ENCODE peak calls at places on chromosomes 3 and 15, in nine cellular contexts. One of them, this sample, is unnamed.

GRCh38 chr15:29040367-29040745 is 154.6 kb downstream of the APBA2 start:
- DNase-seq in erythroblast: no peak
- DNase-seq in sigmoid colon: no peak
- DNase-seq in body of pancreas: no peak
- DNase-seq in HCT116: no peak
- DNase-seq in lower leg skin: no peak
- DNase-seq in NB4: no peak
- DNase-seq in GM12891: no peak
- DNase-seq in right lobe of liver: no peak
- DNase-seq in this sample: no peak

GRCh38 chr3:57961177-57961827 is 46.9 kb upstream of the FLNB start:
- DNase-seq in erythroblast: no peak
- DNase-seq in HCT116: no peak
- DNase-seq in sigmoid colon: no peak
- DNase-seq in GM12891: no peak
- DNase-seq in right lobe of liver: no peak
- DNase-seq in body of pancreas: no peak
- DNase-seq in lower leg skin: no peak
- DNase-seq in NB4: no peak
- DNase-seq in this sample: no peak

GRCh38 chr15:97652041-97652440 is 308.5 kb upstream of the ARRDC4 start:
- DNase-seq in right lobe of liver: no peak
- DNase-seq in lower leg skin: no peak
- DNase-seq in sigmoid colon: no peak
- DNase-seq in GM12891: no peak
- DNase-seq in HCT116: no peak
- DNase-seq in NB4: no peak
- DNase-seq in erythroblast: no peak
- DNase-seq in body of pancreas: no peak
- DNase-seq in this sample: no peak

GRCh38 chr15:53910236-53910849 is 67.9 kb upstream of the UNC13C start:
- DNase-seq in HCT116: no peak
- DNase-seq in right lobe of liver: no peak
- DNase-seq in sigmoid colon: no peak
- DNase-seq in NB4: no peak
- DNase-seq in lower leg skin: no peak
- DNase-seq in GM12891: no peak
- DNase-seq in body of pancreas: peak; percentile 44
- DNase-seq in erythroblast: no peak
- DNase-seq in this sample: peak; percentile 15

GRCh38 chr3:189863031-189863430 is 231.8 kb downstream of the TP63 start:
- DNase-seq in body of pancreas: peak; percentile 3
- DNase-seq in lower leg skin: no peak
- DNase-seq in erythroblast: no peak
- DNase-seq in GM12891: no peak
- DNase-seq in HCT116: no peak
- DNase-seq in NB4: no peak
- DNase-seq in sigmoid colon: no peak
- DNase-seq in right lobe of liver: peak; percentile 30
- DNase-seq in this sample: no peak

GRCh38 chr3:123485551-123485950 is 36.7 kb upstream of the ADCY5 start:
- DNase-seq in body of pancreas: no peak
- DNase-seq in GM12891: no peak
- DNase-seq in HCT116: no peak
- DNase-seq in right lobe of liver: no peak
- DNase-seq in sigmoid colon: no peak
- DNase-seq in erythroblast: no peak
- DNase-seq in NB4: no peak
- DNase-seq in lower leg skin: no peak
- DNase-seq in this sample: no peak

GRCh38 chr3:65083240-65083639 is 395.4 kb upstream of the ADAMTS9 start:
- DNase-seq in body of pancreas: no peak
- DNase-seq in right lobe of liver: no peak
- DNase-seq in sigmoid colon: no peak
- DNase-seq in GM12891: no peak
- DNase-seq in HCT116: no peak
- DNase-seq in erythroblast: peak; percentile 4
- DNase-seq in NB4: no peak
- DNase-seq in lower leg skin: no peak
- DNase-seq in this sample: no peak

GRCh38 chr3:23762214-23763039 is 43.3 kb upstream of the UBE2E1 start:
- DNase-seq in right lobe of liver: no peak
- DNase-seq in GM12891: peak; percentile 49
- DNase-seq in sigmoid colon: no peak
- DNase-seq in lower leg skin: no peak
- DNase-seq in erythroblast: no peak
- DNase-seq in NB4: no peak
- DNase-seq in HCT116: no peak
- DNase-seq in body of pancreas: no peak
- DNase-seq in this sample: no peak

GRCh38 chr15:90264649-90265048 is 823 bp upstream of the NGRN start:
- DNase-seq in lower leg skin: no peak
- DNase-seq in sigmoid colon: no peak
- DNase-seq in right lobe of liver: peak; percentile 38
- DNase-seq in HCT116: no peak
- DNase-seq in body of pancreas: no peak
- DNase-seq in erythroblast: no peak
- DNase-seq in NB4: peak; percentile 60
- DNase-seq in GM12891: no peak
- DNase-seq in this sample: peak; percentile 42

GRCh38 chr15:52438047-52438446 is 90.6 kb downstream of the MYO5A start:
- DNase-seq in sigmoid colon: no peak
- DNase-seq in erythroblast: no peak
- DNase-seq in right lobe of liver: no peak
- DNase-seq in NB4: peak; percentile 77
- DNase-seq in body of pancreas: peak; percentile 25
- DNase-seq in HCT116: no peak
- DNase-seq in lower leg skin: no peak
- DNase-seq in GM12891: no peak
- DNase-seq in this sample: no peak

GRCh38 chr3:37523361-37523760 is 338.3 kb upstream of the CTDSPL start:
- DNase-seq in NB4: no peak
- DNase-seq in lower leg skin: no peak
- DNase-seq in right lobe of liver: no peak
- DNase-seq in erythroblast: no peak
- DNase-seq in sigmoid colon: no peak
- DNase-seq in HCT116: no peak
- DNase-seq in GM12891: no peak
- DNase-seq in body of pancreas: no peak
- DNase-seq in this sample: no peak

GRCh38 chr3:18049101-18049500 is 306.7 kb upstream of the TBC1D5 start:
- DNase-seq in NB4: no peak
- DNase-seq in GM12891: no peak
- DNase-seq in right lobe of liver: no peak
- DNase-seq in lower leg skin: no peak
- DNase-seq in HCT116: no peak
- DNase-seq in body of pancreas: no peak
- DNase-seq in erythroblast: no peak
- DNase-seq in sigmoid colon: no peak
- DNase-seq in this sample: no peak

GRCh38 chr15:59685737-59686297 is 3.3 kb downstream of the BNIP2 start:
- DNase-seq in NB4: peak; percentile 42
- DNase-seq in body of pancreas: no peak
- DNase-seq in HCT116: no peak
- DNase-seq in sigmoid colon: no peak
- DNase-seq in erythroblast: no peak
- DNase-seq in right lobe of liver: no peak
- DNase-seq in lower leg skin: no peak
- DNase-seq in GM12891: no peak
- DNase-seq in this sample: no peak

GRCh38 chr3:138068046-138068445 is 47.4 kb downstream of the DZIP1L start:
- DNase-seq in body of pancreas: no peak
- DNase-seq in erythroblast: no peak
- DNase-seq in GM12891: no peak
- DNase-seq in right lobe of liver: no peak
- DNase-seq in NB4: no peak
- DNase-seq in lower leg skin: no peak
- DNase-seq in HCT116: no peak
- DNase-seq in sigmoid colon: no peak
- DNase-seq in this sample: no peak

GRCh38 chr3:166837535-166837934 is 542.6 kb downstream of the ZBBX start:
- DNase-seq in lower leg skin: no peak
- DNase-seq in GM12891: peak; percentile 4
- DNase-seq in HCT116: peak; percentile 37
- DNase-seq in sigmoid colon: no peak
- DNase-seq in erythroblast: peak; percentile 3
- DNase-seq in NB4: peak; percentile 51
- DNase-seq in right lobe of liver: no peak
- DNase-seq in body of pancreas: peak; percentile 8
- DNase-seq in this sample: no peak

GRCh38 chr15:65626856-65627255 is 5.1 kb downstream of the SLC24A1 start:
- DNase-seq in sigmoid colon: no peak
- DNase-seq in body of pancreas: no peak
- DNase-seq in NB4: no peak
- DNase-seq in GM12891: no peak
- DNase-seq in right lobe of liver: no peak
- DNase-seq in HCT116: no peak
- DNase-seq in erythroblast: no peak
- DNase-seq in lower leg skin: no peak
- DNase-seq in this sample: no peak

DNA sequence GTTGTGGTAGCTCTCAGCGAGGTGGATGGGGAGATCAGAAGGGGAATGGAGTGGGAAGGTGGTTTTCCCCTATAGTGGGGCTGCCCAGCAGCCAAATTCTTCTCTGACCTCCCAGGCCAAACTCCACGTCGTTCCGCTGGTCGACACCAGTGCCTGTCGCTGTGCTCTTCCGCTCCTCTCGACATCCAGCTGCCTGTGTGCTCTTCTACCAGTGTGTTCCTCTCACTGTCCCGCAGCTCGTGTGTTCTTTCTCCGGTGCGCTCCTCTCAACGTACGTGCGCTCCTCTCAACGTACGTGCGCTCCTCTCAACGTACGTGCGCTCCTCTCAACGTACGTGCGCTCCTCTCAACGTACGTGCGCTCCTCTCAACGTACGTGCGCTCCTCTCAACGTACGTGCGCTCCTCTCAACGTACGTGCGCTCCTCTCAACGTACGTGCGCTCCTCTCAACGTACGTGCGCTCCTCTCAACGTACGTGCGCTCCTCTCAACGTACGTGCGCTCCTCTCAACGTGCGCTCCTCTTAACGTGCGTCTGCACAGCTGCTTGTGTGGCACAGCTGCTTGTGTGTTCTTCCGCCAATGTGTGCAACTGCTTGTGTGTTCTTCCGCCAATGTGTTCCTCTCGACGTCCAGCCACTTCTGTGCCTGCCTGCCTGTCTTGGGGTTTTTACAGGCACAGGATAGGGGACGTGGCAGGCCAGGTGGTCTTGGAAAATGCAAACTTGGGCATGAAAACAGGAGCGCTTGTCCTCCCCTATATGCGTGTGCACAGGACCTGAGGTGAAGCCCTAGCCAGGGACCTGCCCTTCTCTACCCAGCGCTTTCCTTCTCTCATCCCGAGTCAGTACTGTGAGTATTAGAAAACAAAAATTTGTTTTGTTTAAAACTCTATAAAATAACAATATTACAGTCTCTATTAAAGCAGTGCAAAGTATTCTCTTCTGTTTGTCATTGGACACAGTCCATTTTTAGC is 991.1 kb downstream of the GBE1 start:
- DNase-seq in right lobe of liver: no peak
- DNase-seq in lower leg skin: no peak
- DNase-seq in erythroblast: peak; percentile 67
- DNase-seq in GM12891: no peak
- DNase-seq in body of pancreas: no peak
- DNase-seq in sigmoid colon: no peak
- DNase-seq in NB4: no peak
- DNase-seq in HCT116: no peak
- DNase-seq in this sample: no peak
- TF ChIP-seq POLR2A in right lobe of liver: no peak
- TF ChIP-seq POLR2A in lower leg skin: no peak
- TF ChIP-seq POLR2A in erythroblast: no peak
- TF ChIP-seq POLR2A in GM12891: no peak
- TF ChIP-seq POLR2A in body of pancreas: no peak
- TF ChIP-seq POLR2A in sigmoid colon: no peak
- TF ChIP-seq POLR2A in NB4: no peak
- TF ChIP-seq POLR2A in HCT116: no peak
- TF ChIP-seq POLR2A in this sample: no peak

GRCh38 chr3:50321146-50321843 is 1.2 kb downstream of the HYAL2 start:
- DNase-seq in erythroblast: peak; percentile 90
- DNase-seq in NB4: peak; percentile 88
- DNase-seq in lower leg skin: peak; percentile 84
- DNase-seq in sigmoid colon: peak; percentile 95
- DNase-seq in body of pancreas: peak; percentile 93
- DNase-seq in right lobe of liver: peak; percentile 91
- DNase-seq in HCT116: peak; percentile 84
- DNase-seq in GM12891: peak; percentile 93
- DNase-seq in this sample: peak; percentile 89
- TF ChIP-seq POLR2A in erythroblast: peak; percentile 54
- TF ChIP-seq POLR2A in NB4: peak; percentile 45
- TF ChIP-seq POLR2A in lower leg skin: no peak
- TF ChIP-seq POLR2A in sigmoid colon: no peak
- TF ChIP-seq POLR2A in body of pancreas: peak; percentile 42
- TF ChIP-seq POLR2A in right lobe of liver: peak; percentile 77
- TF ChIP-seq POLR2A in HCT116: peak; percentile 79
- TF ChIP-seq POLR2A in GM12891: no peak
- TF ChIP-seq POLR2A in this sample: peak; percentile 36

DNA sequence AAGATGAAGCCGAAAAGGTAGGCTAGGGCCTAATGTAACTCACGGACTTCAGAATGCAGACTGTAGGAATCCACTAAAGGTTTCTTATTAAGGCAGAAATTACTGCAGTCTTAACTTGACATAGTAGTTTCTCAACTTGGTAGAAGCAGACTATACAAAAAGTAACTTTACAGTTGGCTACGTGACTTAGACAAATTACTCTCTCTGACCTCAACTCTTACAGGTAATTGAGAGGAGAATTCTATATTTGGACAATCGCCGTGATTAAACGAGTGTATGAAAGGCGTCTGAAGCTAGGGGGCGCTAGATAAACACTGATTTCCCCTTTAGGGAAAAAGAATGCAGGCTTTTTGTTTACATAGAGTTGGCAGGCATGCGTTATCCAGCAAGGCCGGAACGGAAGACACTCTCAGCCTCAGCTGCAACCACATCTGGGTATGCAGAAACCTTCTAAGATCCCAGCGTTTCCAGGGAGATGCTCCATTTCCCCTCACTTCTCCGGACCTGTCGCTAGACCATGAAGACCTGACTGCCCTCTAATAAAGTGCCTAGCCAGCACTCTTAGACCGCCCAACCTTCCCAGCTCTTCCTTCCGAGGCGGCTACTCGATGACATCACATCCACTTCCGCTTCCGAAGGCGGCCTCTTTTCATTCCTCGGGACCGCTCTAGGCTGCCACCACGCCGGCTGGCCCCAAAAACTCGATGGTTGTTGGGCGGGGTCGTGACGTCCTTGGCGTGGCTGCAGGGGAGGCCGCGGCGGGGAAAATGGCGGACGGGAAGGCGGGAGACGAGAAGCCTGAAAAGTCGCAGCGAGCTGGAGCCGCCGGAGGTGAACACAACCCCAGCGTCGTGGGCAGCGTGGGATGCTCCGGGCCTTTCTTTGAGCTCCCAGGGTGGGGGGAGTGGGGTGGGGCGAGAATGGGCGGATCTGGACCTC is at the start of gene PCNP:
- DNase-seq in HCT116: peak; percentile 99
- DNase-seq in NB4: peak; percentile 98
- DNase-seq in erythroblast: peak; percentile 99
- DNase-seq in lower leg skin: peak; percentile 98
- DNase-seq in body of pancreas: peak; percentile 99
- DNase-seq in GM12891: peak; percentile 80
- DNase-seq in sigmoid colon: peak; percentile 99
- DNase-seq in right lobe of liver: peak; percentile 98
- DNase-seq in this sample: peak; percentile 99
- TF ChIP-seq POLR2A in HCT116: peak; percentile 69
- TF ChIP-seq POLR2A in NB4: peak; percentile 69
- TF ChIP-seq POLR2A in erythroblast: peak; percentile 98
- TF ChIP-seq POLR2A in lower leg skin: no peak
- TF ChIP-seq POLR2A in body of pancreas: peak; percentile 92
- TF ChIP-seq POLR2A in GM12891: peak; percentile 76
- TF ChIP-seq POLR2A in sigmoid colon: peak; percentile 81
- TF ChIP-seq POLR2A in right lobe of liver: peak; percentile 87
- TF ChIP-seq POLR2A in this sample: peak; percentile 91

GRCh38 chr15:40511472-40512133 is 40.8 kb downstream of the CHST14 start:
- DNase-seq in body of pancreas: peak; percentile 79
- DNase-seq in erythroblast: peak; percentile 79
- DNase-seq in GM12891: peak; percentile 63
- DNase-seq in sigmoid colon: peak; percentile 81
- DNase-seq in HCT116: no peak
- DNase-seq in lower leg skin: peak; percentile 19
- DNase-seq in NB4: peak; percentile 56
- DNase-seq in right lobe of liver: peak; percentile 94
- DNase-seq in this sample: peak; percentile 74
- TF ChIP-seq POLR2A in body of pancreas: peak; percentile 28
- TF ChIP-seq POLR2A in erythroblast: no peak
- TF ChIP-seq POLR2A in GM12891: no peak
- TF ChIP-seq POLR2A in sigmoid colon: no peak
- TF ChIP-seq POLR2A in HCT116: peak; percentile 83
- TF ChIP-seq POLR2A in lower leg skin: no peak
- TF ChIP-seq POLR2A in NB4: no peak
- TF ChIP-seq POLR2A in right lobe of liver: peak; percentile 66
- TF ChIP-seq POLR2A in this sample: no peak

This sample was measured in adrenal gland.